ENCODE peak calls at places on chromosomes 12 and 14, in five cellular contexts. O is osteoblast, Z is lung, G is fibroblast of lung, B is neural progenitor cell. H is an unnamed sample.

GRCh38 chr12:46368684-46369083 is 3.9 kb downstream of the SLC38A2 start:
- DNase-seq in O (peak; percentile 57), Z (no peak), G (no peak), B (no peak), H (no peak)

GRCh38 chr12:112018571-112019237 is 5.5 kb downstream of the ERP29 start:
- DNase-seq in O (peak; percentile 86), Z (no peak), G (peak; percentile 90), B (no peak), H (no peak)

GRCh38 chr12:7970475-7971252 is 34.7 kb upstream of the SLC2A3 start:
- DNase-seq in O (peak; percentile 96), Z (peak; percentile 91), G (peak; percentile 89), B (peak; percentile 98), H (peak; percentile 89)

GRCh38 chr12:64923536-64923935 is 99.1 kb downstream of the TBC1D30 start:
- DNase-seq in O (no peak), Z (no peak), G (no peak), B (no peak), H (no peak)

GRCh38 chr12:119354187-119354586 is 19.7 kb downstream of the CCDC60 start:
- DNase-seq in O (no peak), Z (no peak), G (no peak), B (no peak), H (no peak)

GRCh38 chr14:70096866-70097265 is 91.9 kb downstream of the SLC8A3 start:
- DNase-seq in O (no peak), Z (no peak), G (peak; percentile 3), B (peak; percentile 68), H (peak; percentile 22)

GRCh38 chr14:52399886-52400599 is 85.9 kb downstream of the PTGER2 start:
- DNase-seq in O (no peak), Z (no peak), G (peak; percentile 53), B (peak; percentile 27), H (peak; percentile 2)

GRCh38 chr14:68934034-68934433 is 45.1 kb downstream of the ACTN1 start:
- DNase-seq in O (no peak), Z (no peak), G (peak; percentile 47), B (no peak), H (no peak)

GRCh38 chr14:74019743-74020142 is 594 bp downstream of the BBOF1 start:
- DNase-seq in O (peak; percentile 85), Z (no peak), G (peak; percentile 78), B (peak; percentile 11), H (no peak)

GRCh38 chr14:94171208-94171607 is 2.9 kb upstream of the PPP4R4 start:
- DNase-seq in O (peak; percentile 81), Z (no peak), G (no peak), B (no peak), H (no peak)

GRCh38 chr14:96911499-96912130 is 114.4 kb downstream of the VRK1 start:
- DNase-seq in O (no peak), Z (no peak), G (no peak), B (no peak), H (peak; percentile 11)

GRCh38 chr14:105204206-105204930 is 23.3 kb upstream of the NUDT14 start:
- DNase-seq in O (peak; percentile 95), Z (peak; percentile 83), G (peak; percentile 11), B (no peak), H (no peak)

GRCh38 chr12:104181313-104181712 is 34.3 kb upstream of the TXNRD1 start:
- DNase-seq in O (no peak), Z (no peak), G (peak; percentile 32), B (no peak), H (no peak)

GRCh38 chr12:125518074-125518473 is 452.8 kb downstream of the AACS start:
- DNase-seq in O (no peak), Z (no peak), G (no peak), B (peak; percentile 72), H (peak; percentile 23)

GRCh38 chr14:51942971-51943370 is 46.4 kb upstream of the RTRAF start:
- DNase-seq in O (no peak), Z (no peak), G (no peak), B (no peak), H (no peak)

GRCh38 chr12:77615331-77615730 is 215.4 kb upstream of the NAV3 start:
- DNase-seq in O (no peak), Z (no peak), G (no peak), B (peak; percentile 15), H (no peak)

GRCh38 chr12:20050166-20050565 is 318.2 kb upstream of the PDE3A start:
- DNase-seq in O (peak; percentile 66), Z (no peak), G (peak; percentile 57), B (no peak), H (no peak)

GRCh38 chr14:33709286-33709685 is 241.6 kb downstream of the EGLN3 start:
- DNase-seq in O (peak; percentile 18), Z (no peak), G (peak; percentile 9), B (no peak), H (no peak)

GRCh38 chr14:96304956-96305355 is 48.9 kb downstream of the BDKRB1 start:
- DNase-seq in O (no peak), Z (no peak), G (no peak), B (peak; percentile 69), H (no peak)

GRCh38 chr14:94970937-94971730 is 186.2 kb downstream of the DICER1 start:
- DNase-seq in O (no peak), Z (no peak), G (no peak), B (no peak), H (no peak)

GRCh38 chr12:14373202-14373601 is 7.7 kb downstream of the ATF7IP start:
- DNase-seq in O (peak; percentile 69), Z (no peak), G (peak; percentile 72), B (no peak), H (no peak)

GRCh38 chr12:91811481-91812287 is 334.0 kb downstream of the BTG1 start:
- DNase-seq in O (no peak), Z (peak; percentile 64), G (peak; percentile 80), B (peak; percentile 66), H (peak; percentile 32)

GRCh38 chr12:60394680-60395079 is 798.9 kb downstream of the SLC16A7 start:
- DNase-seq in O (peak; percentile 45), Z (no peak), G (peak; percentile 73), B (no peak), H (no peak)

GRCh38 chr14:21476526-21476924 is 234 bp downstream of the RAB2B start:
- DNase-seq in O (no peak), Z (peak; percentile 90), G (no peak), B (peak; percentile 85), H (no peak)

GRCh38 chr14:58587271-58587670 is 50.5 kb upstream of the DACT1 start:
- DNase-seq in O (peak; percentile 88), Z (no peak), G (peak; percentile 33), B (no peak), H (no peak)

GRCh38 chr12:113779774-113780173 is 186.4 kb downstream of the RBM19 start:
- DNase-seq in O (no peak), Z (no peak), G (no peak), B (no peak), H (no peak)

GRCh38 chr14:70013269-70013873 is 134.2 kb downstream of the SMOC1 start:
- DNase-seq in O (peak; percentile 88), Z (no peak), G (no peak), B (peak; percentile 68), H (peak; percentile 68)

GRCh38 chr14:92459479-92460421 is 53.8 kb upstream of the RIN3 start:
- DNase-seq in O (peak; percentile 43), Z (no peak), G (no peak), B (no peak), H (no peak)

GRCh38 chr12:28130625-28131598 is 59.3 kb upstream of the CCDC91 start:
- DNase-seq in O (peak; percentile 76), Z (no peak), G (peak; percentile 95), B (no peak), H (no peak)

GRCh38 chr12:49330631-49331359 is 6.2 kb downstream of the C1QL4 start:
- DNase-seq in O (peak; percentile 38), Z (no peak), G (no peak), B (no peak), H (no peak)

GRCh38 chr12:6275609-6276246 is 34.8 kb upstream of the PLEKHG6 start:
- DNase-seq in O (peak; percentile 10), Z (no peak), G (no peak), B (no peak), H (no peak)
- H3K4me3 ChIP-seq in O (no peak overlapping the region), Z (no peak overlapping the region), G (no peak overlapping the region), B (no peak overlapping the region), H (no peak overlapping the region)

GRCh38 chr12:105228494-105228893 is 7.5 kb downstream of the APPL2 start:
- DNase-seq in O (no peak), Z (no peak), G (peak; percentile 70), B (no peak), H (no peak)

GRCh38 chr12:105231396-105231795 is 4.6 kb downstream of the APPL2 start:
- DNase-seq in O (no peak), Z (no peak), G (no peak), B (no peak), H (no peak)

GRCh38 chr12:105227879-105228278 is 8.1 kb downstream of the APPL2 start:
- DNase-seq in O (peak; percentile 83), Z (no peak), G (no peak), B (no peak), H (no peak)

GRCh38 chr12:105228966-105229365 is 7.0 kb downstream of the APPL2 start:
- DNase-seq in O (no peak), Z (no peak), G (no peak), B (no peak), H (no peak)

GRCh38 chr12:105229446-105229845 is 6.5 kb downstream of the APPL2 start:
- DNase-seq in O (no peak), Z (no peak), G (no peak), B (no peak), H (no peak)
- H3K4me1 ChIP-seq in O (peaks cover 77% of the 10 kb centered on the region), Z (peaks cover 9% of the 10 kb centered on the region), G (peaks cover 26% of the 10 kb centered on the region), B (peaks cover 16% of the 10 kb centered on the region), H (no peaks in the 10 kb centered on the region)

GRCh38 chr12:133203344-133204263 is 22.3 kb downstream of the ZNF268 start:
- DNase-seq in O (no peak), Z (no peak), G (peak; percentile 31), B (no peak), H (no peak)

GRCh38 chr12:133206390-133206789 is 25.1 kb downstream of the ZNF268 start:
- DNase-seq in O (no peak), Z (no peak), G (no peak), B (no peak), H (no peak)

GRCh38 chr12:133201888-133202287 is 20.6 kb downstream of the ZNF268 start:
- DNase-seq in O (no peak), Z (no peak), G (no peak), B (no peak), H (no peak)

GRCh38 chr12:133202493-133203343 is 21.4 kb downstream of the ZNF268 start:
- DNase-seq in O (no peak), Z (no peak), G (peak; percentile 28), B (no peak), H (no peak)

DNA sequence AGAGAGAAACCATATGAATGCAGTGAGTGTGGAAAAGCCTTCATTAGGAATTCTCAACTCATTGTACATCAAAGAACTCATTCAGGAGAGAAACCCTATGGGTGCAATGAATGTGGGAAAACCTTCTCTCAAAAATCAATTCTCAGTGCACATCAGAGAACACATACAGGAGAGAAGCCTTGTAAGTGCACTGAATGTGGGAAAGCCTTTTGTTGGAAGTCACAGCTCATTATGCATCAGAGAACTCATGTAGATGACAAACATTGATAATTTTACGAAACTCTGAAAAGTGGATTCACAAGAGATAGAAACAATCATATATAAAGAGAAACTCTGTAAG is 22.9 kb downstream of the ZNF268 start:
- DNase-seq in O (no peak), Z (no peak), G (no peak), B (no peak), H (no peak)
- H3K4me3 ChIP-seq in O (peak overlapping the region; percentile 18), Z (no peak overlapping the region), G (no peak overlapping the region), B (peak overlapping the region; percentile 21), H (no peak overlapping the region)

GRCh38 chr12:116215021-116215420 is 62.5 kb downstream of the MED13L start:
- DNase-seq in O (no peak), Z (no peak), G (no peak), B (no peak), H (no peak)
- H3K4me1 ChIP-seq in O (peaks cover 7% of the 10 kb centered on the region), Z (peaks cover 2% of the 10 kb centered on the region), G (no peaks in the 10 kb centered on the region), B (peaks cover 45% of the 10 kb centered on the region), H (no peaks in the 10 kb centered on the region)

H was measured in SJCRH30.